ENCODE peak calls at places on chromosome 2, in nine cellular contexts. O is stimulated activated CD4-positive, alpha-beta T cell treated with anti-CD3 and anti-CD28 coated beads, Interleukin-4, amount 100 ng/mL, for 1 hour; T is AG20443; E is caudate nucleus; U is DMS 273 treated with DMSO at 0.1 percent for 48 hours; A is NCI-H2081; X is tibial artery; R is CMK; M is uterus. D is an unnamed sample.

GRCh38 chr2:145460151-145460550 is 940.2 kb upstream of the ZEB2 start:
- DNase-seq in O (no peak), T (no peak), E (no peak), U (peak), A (no peak), X (no peak), R (no peak), M (no peak), D (no peak)

GRCh38 chr2:101398026-101398830 is 10.9 kb upstream of the CREG2 start:
- DNase-seq in O (no peak), T (no peak), E (no peak), U (no peak), A (no peak), X (no peak), R (no peak), M (no peak), D (no peak)

GRCh38 chr2:3970791-3971190 is 267.4 kb downstream of the DCDC2C start:
- DNase-seq in O (no peak), T (no peak), E (no peak), U (no peak), A (no peak), X (no peak), R (no peak), M (no peak), D (no peak)

GRCh38 chr2:8115451-8115850 is 566.4 kb upstream of the ID2 start:
- DNase-seq in O (no peak), T (no peak), E (no peak), U (no peak), A (no peak), X (no peak), R (no peak), M (no peak), D (no peak)

GRCh38 chr2:120945832-120946231 is 210.2 kb downstream of the GLI2 start:
- DNase-seq in O (no peak), T (no peak), E (no peak), U (no peak), A (no peak), X (no peak), R (no peak), M (no peak), D (no peak)

GRCh38 chr2:157741819-157742484 is 113.3 kb upstream of the ACVR1C start:
- DNase-seq in O (no peak), T (no peak), E (no peak), U (no peak), A (no peak), X (no peak), R (no peak), M (no peak), D (no peak)

GRCh38 chr2:37573406-37573805 is 98.0 kb downstream of the CDC42EP3 start:
- DNase-seq in O (no peak), T (no peak), E (no peak), U (no peak), A (no peak), X (no peak), R (no peak), M (no peak), D (no peak)

GRCh38 chr2:100878000-100878786 is 58.3 kb downstream of the NPAS2 start:
- DNase-seq in O (no peak), T (peak), E (no peak), U (no peak), A (no peak), X (no peak), R (no peak), M (no peak), D (no peak)

GRCh38 chr2:96325884-96326255 is 753 bp downstream of the ITPRIPL1 start:
- DNase-seq in O (peak), T (no peak), E (no peak), U (no peak), A (peak), X (no peak), R (no peak), M (no peak), D (no peak)

GRCh38 chr2:24454258-24454657 is 36.8 kb upstream of the NCOA1 start:
- DNase-seq in O (no peak), T (peak), E (no peak), U (no peak), A (no peak), X (no peak), R (no peak), M (no peak), D (no peak)

GRCh38 chr2:121897335-121897970 is 142.0 kb downstream of the TSN start:
- DNase-seq in O (no peak), T (peak), E (no peak), U (peak), A (peak), X (no peak), R (peak), M (no peak), D (peak)

D was measured in NCI-H1417.